ENCODE peak calls at places on chromosomes 7 and 10, in nine cellular contexts. P is ascending aorta, X is esophagus squamous epithelium, B is fibroblast of the aortic adventitia, Q is heart left ventricle, S is astrocyte of the spinal cord, G is bronchial epithelial cell, M is ovary, I is A549. C is an unnamed sample.

GRCh38 chr10:84537447-84537931 is 209.1 kb downstream of the CCSER2 start:
- DNase-seq in P (no peak), B (peak), M (peak), X (no peak), S (peak), G (peak), I (peak), Q (no peak), C (peak)

GRCh38 chr7:57403601-57404342 is 46.2 kb upstream of the ZNF716 start:
- DNase-seq in M (no peak), X (no peak), B (no peak), G (no peak), P (no peak), I (no peak), S (no peak), Q (peak), C (no peak)

GRCh38 chr7:155371884-155372781 is 74.5 kb downstream of the INSIG1 start:
- DNase-seq in P (no peak), X (no peak), S (no peak), I (peak), Q (no peak), B (no peak), G (no peak), M (no peak), C (no peak)

GRCh38 chr7:102061981-102062390 is 224.7 kb upstream of the SH2B2 start:
- DNase-seq in B (no peak), X (no peak), I (peak), P (no peak), S (no peak), G (no peak), Q (no peak), M (no peak), C (no peak)

GRCh38 chr10:121661451-121661851 is 63.2 kb upstream of the FGFR2 start:
- DNase-seq in Q (no peak), M (no peak), B (no peak), I (no peak), G (no peak), S (no peak), X (no peak), P (no peak), C (no peak)

GRCh38 chr7:157622408-157623221 is 285.8 kb downstream of the DNAJB6 start:
- DNase-seq in G (no peak), M (no peak), B (no peak), I (no peak), Q (no peak), P (no peak), S (no peak), X (no peak), C (no peak)

GRCh38 chr7:17463511-17464085 is 165.1 kb downstream of the AHR start:
- DNase-seq in S (no peak), G (no peak), P (no peak), X (no peak), Q (no peak), M (no peak), I (no peak), B (no peak), C (no peak)

GRCh38 chr10:49484501-49485230 is 54.3 kb downstream of the ERCC6 start:
- DNase-seq in X (no peak), S (peak), Q (no peak), B (peak), M (no peak), P (no peak), G (no peak), I (no peak), C (peak)

GRCh38 chr10:60422809-60423208 is 33.1 kb upstream of the ANK3 start:
- DNase-seq in M (no peak), Q (no peak), P (no peak), I (no peak), G (no peak), S (no peak), X (no peak), B (no peak), C (no peak)

GRCh38 chr10:127834221-127834620 is 58.5 kb downstream of the CLRN3 start:
- DNase-seq in Q (peak), S (no peak), P (no peak), M (no peak), X (no peak), B (no peak), I (no peak), G (no peak), C (no peak)

GRCh38 chr7:101900103-101900502 is 82.7 kb downstream of the CUX1 start:
- DNase-seq in B (no peak), X (no peak), G (no peak), M (no peak), P (no peak), I (no peak), S (no peak), Q (peak), C (peak)

GRCh38 chr10:56537984-56538383 is 176.9 kb upstream of the ZWINT start:
- DNase-seq in Q (no peak), X (no peak), P (no peak), I (peak), M (no peak), S (peak), G (peak), B (peak), C (peak)

GRCh38 chr7:90180011-90180585 is 25.8 kb downstream of the STEAP1 start:
- DNase-seq in G (peak), B (peak), I (peak), M (no peak), P (no peak), S (peak), X (no peak), Q (no peak), C (peak)

GRCh38 chr7:1669486-1669951 is 558 bp upstream of the ELFN1 start:
- DNase-seq in G (no peak), P (no peak), S (no peak), I (peak), M (no peak), Q (peak), B (no peak), X (no peak), C (no peak)

GRCh38 chr10:18665815-18666558 is 6.8 kb downstream of the ARL5B start:
- DNase-seq in Q (no peak), P (no peak), B (peak), M (no peak), X (no peak), G (peak), S (peak), I (no peak), C (peak)

GRCh38 chr10:8835453-8836167 is 781.1 kb downstream of the GATA3 start:
- DNase-seq in M (no peak), X (no peak), S (no peak), Q (no peak), B (no peak), P (no peak), G (peak), I (no peak), C (no peak)

GRCh38 chr10:112227331-112227961 is 43.9 kb upstream of the GPAM start:
- DNase-seq in G (peak), M (no peak), Q (no peak), S (peak), I (no peak), P (no peak), X (no peak), B (peak), C (peak)

GRCh38 chr10:7408003-7408493 is 2.8 kb downstream of the SFMBT2 start:
- DNase-seq in B (no peak), P (no peak), S (peak), Q (peak), X (no peak), M (peak), I (peak), G (no peak), C (no peak)

GRCh38 chr7:105196473-105196872 is 182.5 kb downstream of the KMT2E start:
- DNase-seq in P (no peak), B (peak), M (no peak), S (peak), Q (no peak), I (peak), X (no peak), G (no peak), C (no peak)

GRCh38 chr7:37248396-37248836 is 200.2 kb downstream of the ELMO1 start:
- DNase-seq in S (no peak), M (peak), P (no peak), G (no peak), I (no peak), X (no peak), Q (no peak), B (no peak), C (no peak)

GRCh38 chr7:45682836-45683555 is 108.8 kb downstream of the ADCY1 start:
- DNase-seq in B (peak), I (no peak), S (no peak), G (no peak), Q (peak), M (no peak), P (no peak), X (no peak), C (peak)

GRCh38 chr10:20267734-20268133 is 451.5 kb downstream of the PLXDC2 start:
- DNase-seq in I (no peak), P (no peak), B (no peak), S (no peak), G (no peak), Q (no peak), X (no peak), M (no peak), C (no peak)

GRCh38 chr7:152122540-152122939 is 97.1 kb downstream of the GALNT11 start:
- DNase-seq in S (no peak), X (no peak), G (no peak), B (no peak), M (no peak), Q (no peak), P (no peak), I (no peak), C (no peak)

GRCh38 chr7:2982831-2983230 is 60.8 kb downstream of the CARD11 start:
- DNase-seq in X (no peak), I (no peak), G (no peak), P (no peak), Q (no peak), M (no peak), B (no peak), S (no peak), C (no peak)

GRCh38 chr10:14625210-14625621 is 149.5 kb downstream of the FAM107B start:
- DNase-seq in G (no peak), Q (no peak), B (no peak), S (no peak), X (no peak), P (no peak), I (no peak), M (no peak), C (peak)

GRCh38 chr7:34837316-34837715 is 179.3 kb downstream of the NPSR1 start:
- DNase-seq in Q (no peak), X (no peak), I (no peak), B (no peak), P (no peak), M (no peak), S (no peak), G (no peak), C (no peak)

GRCh38 chr10:70048309-70048708 is 4.3 kb upstream of the MACROH2A2 start:
- DNase-seq in M (no peak), G (no peak), P (no peak), B (no peak), X (no peak), S (no peak), Q (no peak), I (no peak), C (no peak)

GRCh38 chr10:12780634-12781601 is 220.6 kb downstream of the CCDC3 start:
- DNase-seq in P (no peak), X (no peak), G (no peak), M (no peak), S (peak), I (no peak), Q (no peak), B (no peak), C (no peak)

GRCh38 chr10:122232781-122233180 is 38.3 kb upstream of the BTBD16 start:
- DNase-seq in S (peak), M (no peak), X (no peak), G (peak), Q (no peak), P (no peak), B (peak), I (no peak), C (peak)

GRCh38 chr10:4670737-4671136 is 155.3 kb upstream of the AKR1E2 start:
- DNase-seq in I (no peak), S (peak), P (no peak), Q (no peak), M (no peak), G (peak), B (peak), X (no peak), C (peak)
- H3K4me3 ChIP-seq in I (no peak), S (no peak), P (no peak), Q (no peak), M (no peak), G (no peak), B (no peak), X (no peak), C (no peak)

GRCh38 chr10:104766341-104766740 is 125.3 kb downstream of the SORCS3 start:
- DNase-seq in I (no peak), S (peak), X (no peak), Q (no peak), B (peak), P (no peak), M (no peak), G (peak), C (peak)
- TF ChIP-seq CTCF in I (no peak), S (no peak), X (no peak), Q (no peak), B (no peak), P (no peak), M (no peak), G (no peak), C (no peak)

DNA sequence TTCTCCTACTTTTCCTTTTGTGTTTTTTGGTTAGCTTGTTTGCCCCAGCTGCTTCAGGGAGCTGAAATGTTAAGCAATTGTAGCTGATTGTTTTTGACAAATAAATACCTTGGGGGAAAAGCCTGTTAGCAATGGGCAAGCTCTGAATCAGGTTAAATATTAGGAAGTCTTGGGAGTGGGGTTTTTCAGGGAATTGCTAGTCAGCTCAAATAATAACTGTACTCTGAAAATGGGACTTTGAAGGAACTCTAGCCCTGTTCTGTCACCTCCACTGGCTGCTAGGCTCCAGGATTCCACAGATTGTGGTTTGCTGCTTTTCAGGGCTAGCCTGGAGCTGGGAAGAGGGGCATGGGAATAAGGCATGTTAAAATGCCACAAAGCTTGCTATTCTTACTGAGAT is 39.5 kb downstream of the ADK start:
- DNase-seq in S (no peak), I (no peak), G (no peak), B (no peak), M (no peak), P (no peak), Q (no peak), X (no peak), C (no peak)
- H3K4me3 ChIP-seq in S (no peak), I (no peak), G (peak), B (peak), M (no peak), P (no peak), Q (no peak), X (no peak), C (peak)

DNA sequence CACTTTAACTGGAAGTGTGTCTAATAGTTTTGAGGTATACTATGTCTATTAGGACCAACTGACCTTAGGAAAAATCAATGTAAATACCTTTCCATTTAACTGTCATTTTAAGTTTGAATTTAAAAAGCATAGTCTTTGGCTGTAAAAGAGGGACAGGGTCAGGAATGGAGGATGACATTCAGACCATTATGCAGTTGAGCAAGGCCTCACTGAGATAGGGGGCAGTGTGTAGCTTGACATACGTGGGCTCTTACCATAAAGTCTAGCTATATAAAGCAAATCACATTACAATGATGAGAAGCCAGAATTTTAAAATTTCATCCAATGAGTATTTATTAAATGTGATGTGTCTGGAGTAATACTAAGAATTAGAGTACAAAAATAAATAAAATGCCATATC is 17.9 kb downstream of the PALS2 start:
- DNase-seq in S (no peak), B (no peak), Q (no peak), P (no peak), X (no peak), I (no peak), M (no peak), G (no peak), C (no peak)
- TF ChIP-seq CTCF in S (no peak), B (no peak), Q (no peak), P (no peak), X (no peak), I (no peak), M (no peak), G (no peak), C (no peak)

GRCh38 chr10:68075550-68076004 is 494 bp upstream of the HERC4 start:
- DNase-seq in B (no peak), I (no peak), G (no peak), Q (no peak), P (no peak), X (no peak), M (no peak), S (no peak), C (no peak)
- H3K4me3 ChIP-seq in B (peak), I (peak), G (peak), Q (peak), P (peak), X (peak), M (peak), S (peak), C (peak)

DNA sequence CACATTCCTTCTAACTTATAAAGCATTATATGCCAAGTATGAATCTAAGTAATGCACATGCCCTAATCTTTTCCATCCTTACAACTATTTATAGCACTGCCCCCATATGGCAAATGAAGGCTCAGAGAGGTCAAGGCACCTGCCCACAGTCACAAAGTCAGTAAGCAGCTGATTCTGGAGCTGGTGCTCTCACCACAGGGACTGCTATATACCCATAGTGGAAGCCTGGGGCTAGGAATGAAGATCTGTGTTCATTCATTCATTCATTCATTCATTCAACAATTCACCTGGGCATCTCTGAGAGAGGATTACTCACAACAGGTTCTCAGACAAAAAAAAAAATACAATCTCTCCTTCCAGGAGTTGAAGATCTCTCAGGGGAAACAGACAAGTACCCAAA is 213.4 kb downstream of the KCNMA1 start:
- DNase-seq in P (no peak), G (no peak), Q (no peak), X (no peak), B (no peak), M (no peak), S (no peak), I (no peak), C (no peak)
- TF ChIP-seq CTCF in P (no peak), G (no peak), Q (no peak), X (no peak), B (no peak), M (no peak), S (no peak), I (no peak), C (no peak)

GRCh38 chr10:117543999-117544728 is 1.6 kb downstream of the EMX2 start:
- DNase-seq in I (no peak), M (no peak), X (no peak), Q (no peak), S (no peak), P (no peak), G (no peak), B (no peak), C (peak)
- H3K4me3 ChIP-seq in I (peak), M (peak), X (peak), Q (peak), S (no peak), P (peak), G (no peak), B (no peak), C (peak)

GRCh38 chr10:119207713-119208552 is 562 bp downstream of the GRK5 start:
- DNase-seq in G (peak), S (peak), M (peak), Q (peak), B (peak), I (peak), X (peak), P (no peak), C (no peak)

GRCh38 chr10:119207367-119207668 is at the start of gene GRK5:
- DNase-seq in G (peak), S (peak), Q (peak), I (peak), P (peak), X (peak), M (peak), B (peak), C (peak)

GRCh38 chr10:119208553-119208940 is 1.2 kb downstream of the GRK5 start:
- DNase-seq in B (peak), P (no peak), S (no peak), G (peak), I (no peak), X (no peak), M (no peak), Q (no peak), C (peak)

GRCh38 chr10:119205926-119206602 is 1.3 kb upstream of the GRK5 start:
- DNase-seq in X (no peak), S (no peak), I (peak), G (no peak), M (peak), P (peak), B (no peak), Q (peak), C (no peak)

GRCh38 chr10:119206603-119207366 is 586 bp upstream of the GRK5 start:
- DNase-seq in P (peak), M (peak), X (peak), Q (peak), I (peak), G (peak), S (peak), B (peak), C (no peak)
- TF ChIP-seq CTCF in P (peak), M (peak), X (peak), Q (peak), I (peak), G (peak), S (peak), B (peak), C (peak)

DNA sequence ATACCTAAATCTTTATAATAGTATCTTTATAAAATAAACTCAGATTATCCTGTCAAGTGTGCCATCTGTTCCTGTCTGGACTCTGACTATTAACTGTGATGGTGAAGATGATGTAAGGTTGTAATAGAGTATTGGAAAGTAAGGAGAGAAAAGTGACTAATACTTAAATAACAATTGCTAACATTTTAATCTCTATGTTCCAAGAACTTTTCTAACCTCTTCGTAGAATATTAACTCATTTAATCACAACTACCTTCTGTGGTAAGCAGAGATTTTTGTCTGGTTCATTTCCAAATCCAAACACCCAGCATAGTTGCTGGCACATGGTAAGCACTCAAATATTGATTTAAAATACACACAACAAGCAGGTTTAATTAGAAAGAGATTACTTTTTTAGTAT is 2.5 kb downstream of the TNPO3 start:
- DNase-seq in X (no peak), P (no peak), S (no peak), Q (no peak), M (no peak), I (no peak), G (no peak), B (no peak), C (no peak)
- H3K4me3 ChIP-seq in X (no peak), P (no peak), S (no peak), Q (no peak), M (no peak), I (no peak), G (no peak), B (no peak), C (no peak)

DNA sequence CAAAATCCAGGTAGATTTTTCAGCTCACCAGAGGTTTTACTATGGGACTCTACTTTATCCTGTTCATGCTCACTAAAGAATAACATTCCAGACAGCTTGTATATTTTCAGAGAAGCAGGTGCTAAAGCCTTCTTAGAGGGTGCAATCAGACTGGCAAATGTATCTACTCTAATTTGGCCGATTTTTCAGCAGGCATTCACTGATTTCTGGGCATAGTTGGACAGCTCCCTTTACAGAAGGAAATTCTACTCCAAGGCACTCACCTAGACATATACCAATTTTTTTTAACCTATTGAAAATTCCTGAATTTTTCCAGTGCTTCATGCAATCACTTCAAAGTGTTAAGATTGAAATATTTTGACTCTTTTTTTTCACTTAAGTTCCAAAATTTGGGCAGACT is 3.8 kb upstream of the CNTNAP2 start:
- DNase-seq in P (no peak), X (no peak), Q (no peak), G (no peak), I (no peak), B (no peak), S (no peak), M (no peak), C (no peak)
- TF ChIP-seq CTCF in P (no peak), X (no peak), Q (no peak), G (no peak), I (no peak), B (no peak), S (no peak), M (no peak), C (no peak)

C was measured in foreskin fibroblast.